ENCODE peak calls at places on chromosome 21, in five cellular contexts. One of them, this sample, is unnamed.

GRCh38 chr21:29477941-29478340 is 179.2 kb downstream of the BACH1 start:
- DNase-seq in spleen: no peak
- DNase-seq in GM12892: no peak
- DNase-seq in transverse colon: no peak
- DNase-seq in endothelial cell of umbilical vein: no peak
- DNase-seq in this sample: peak; percentile 17

GRCh38 chr21:26958792-26959191 is 8.1 kb downstream of the ADAMTS5 start:
- DNase-seq in GM12892: no peak
- DNase-seq in endothelial cell of umbilical vein: no peak
- DNase-seq in spleen: no peak
- DNase-seq in transverse colon: no peak
- DNase-seq in this sample: no peak

GRCh38 chr21:29155118-29155932 is 24.9 kb downstream of the MAP3K7CL start:
- DNase-seq in GM12892: no peak
- DNase-seq in endothelial cell of umbilical vein: peak; percentile 22
- DNase-seq in spleen: no peak
- DNase-seq in transverse colon: no peak
- DNase-seq in this sample: no peak

GRCh38 chr21:33975548-33976081 is 60.0 kb upstream of the ATP5PO start:
- DNase-seq in spleen: no peak
- DNase-seq in transverse colon: peak; percentile 25
- DNase-seq in GM12892: peak; percentile 55
- DNase-seq in endothelial cell of umbilical vein: no peak
- DNase-seq in this sample: peak; percentile 82

GRCh38 chr21:30613836-30614235 is at the start of gene KRTAP6-1:
- DNase-seq in spleen: no peak
- DNase-seq in transverse colon: no peak
- DNase-seq in GM12892: no peak
- DNase-seq in endothelial cell of umbilical vein: no peak
- DNase-seq in this sample: no peak

GRCh38 chr21:46189213-46189958 is 5.1 kb upstream of the SPATC1L start:
- DNase-seq in transverse colon: no peak
- DNase-seq in GM12892: peak; percentile 13
- DNase-seq in spleen: no peak
- DNase-seq in endothelial cell of umbilical vein: peak; percentile 14
- DNase-seq in this sample: no peak

GRCh38 chr21:22791986-22792560 is 1793.9 kb downstream of the NCAM2 start:
- DNase-seq in endothelial cell of umbilical vein: peak; percentile 77
- DNase-seq in GM12892: no peak
- DNase-seq in transverse colon: no peak
- DNase-seq in spleen: no peak
- DNase-seq in this sample: peak; percentile 6

GRCh38 chr21:39616373-39616772 is 3.6 kb downstream of the B3GALT5 start:
- DNase-seq in transverse colon: no peak
- DNase-seq in spleen: no peak
- DNase-seq in endothelial cell of umbilical vein: no peak
- DNase-seq in GM12892: no peak
- DNase-seq in this sample: no peak

GRCh38 chr21:39386194-39386593 is 37.3 kb upstream of the HMGN1 start:
- DNase-seq in spleen: peak; percentile 79
- DNase-seq in transverse colon: no peak
- DNase-seq in endothelial cell of umbilical vein: no peak
- DNase-seq in GM12892: no peak
- DNase-seq in this sample: no peak

GRCh38 chr21:35316933-35317332 is 267.8 kb upstream of the RUNX1 start:
- DNase-seq in transverse colon: no peak
- DNase-seq in endothelial cell of umbilical vein: no peak
- DNase-seq in spleen: no peak
- DNase-seq in GM12892: no peak
- DNase-seq in this sample: no peak

GRCh38 chr21:34983680-34984086 is 65.4 kb downstream of the RUNX1 start:
- DNase-seq in endothelial cell of umbilical vein: peak; percentile 40
- DNase-seq in transverse colon: no peak
- DNase-seq in GM12892: no peak
- DNase-seq in spleen: no peak
- DNase-seq in this sample: no peak

GRCh38 chr21:17497345-17497744 is 15.5 kb upstream of the CXADR start:
- DNase-seq in GM12892: no peak
- DNase-seq in spleen: no peak
- DNase-seq in endothelial cell of umbilical vein: no peak
- DNase-seq in transverse colon: no peak
- DNase-seq in this sample: no peak

GRCh38 chr21:17819878-17820232 is 699 bp upstream of the C21orf91 start:
- DNase-seq in spleen: no peak
- DNase-seq in endothelial cell of umbilical vein: no peak
- DNase-seq in GM12892: peak; percentile 12
- DNase-seq in transverse colon: no peak
- DNase-seq in this sample: peak; percentile 37

GRCh38 chr21:44805226-44805625 is 3.6 kb upstream of the UBE2G2 start:
- DNase-seq in endothelial cell of umbilical vein: no peak
- DNase-seq in GM12892: no peak
- DNase-seq in spleen: no peak
- DNase-seq in transverse colon: no peak
- DNase-seq in this sample: no peak
- TF ChIP-seq POLR2AphosphoS5 in endothelial cell of umbilical vein: no peak
- TF ChIP-seq POLR2AphosphoS5 in GM12892: no peak
- TF ChIP-seq POLR2AphosphoS5 in spleen: no peak
- TF ChIP-seq POLR2AphosphoS5 in transverse colon: no peak
- TF ChIP-seq POLR2AphosphoS5 in this sample: no peak

DNA sequence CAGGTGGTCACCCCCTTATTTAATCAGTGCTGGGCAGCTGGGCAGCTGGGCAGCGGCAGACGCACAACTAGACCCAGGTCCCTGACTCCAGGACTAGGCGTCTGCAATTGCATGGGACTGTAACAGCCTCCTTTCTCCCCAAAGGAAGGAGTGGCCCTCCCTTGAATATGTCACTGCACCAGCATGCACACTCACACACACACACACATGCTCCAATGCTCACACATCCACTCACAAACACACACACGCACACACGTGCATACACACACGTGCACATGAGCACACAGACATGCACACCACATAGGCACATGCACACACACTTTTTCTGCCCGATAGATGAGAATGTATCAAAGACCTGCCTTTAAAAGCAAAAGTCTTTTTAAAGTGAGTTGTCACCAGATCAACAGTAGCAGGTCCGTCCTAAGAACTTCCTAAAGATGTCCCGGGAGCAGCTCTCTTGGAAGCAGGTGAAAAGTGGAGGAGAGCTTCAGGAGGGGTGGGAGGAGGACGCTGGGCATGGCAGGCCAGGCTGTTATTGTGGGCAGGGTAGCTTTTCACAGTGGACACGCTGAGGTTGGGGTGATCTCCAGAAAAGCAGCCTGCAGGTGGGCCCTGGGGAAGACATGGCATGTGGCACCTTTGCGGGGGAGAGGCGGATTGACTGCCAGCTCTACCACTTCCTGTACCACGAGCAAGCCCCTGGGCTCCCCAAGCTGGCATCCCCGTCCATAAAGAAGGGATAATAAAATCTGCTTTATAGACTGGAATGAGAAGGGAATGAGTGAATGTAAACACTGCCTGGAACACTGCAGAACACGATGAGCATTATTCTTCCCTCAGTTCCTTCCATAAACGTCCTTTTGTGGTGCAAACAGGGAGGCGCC is 1.7 kb downstream of the PDE9A start:
- DNase-seq in GM12892: no peak
- DNase-seq in transverse colon: peak; percentile 65
- DNase-seq in spleen: no peak
- DNase-seq in endothelial cell of umbilical vein: no peak
- DNase-seq in this sample: no peak
- TF ChIP-seq POLR2AphosphoS5 in GM12892: no peak
- TF ChIP-seq POLR2AphosphoS5 in transverse colon: peak; percentile 28
- TF ChIP-seq POLR2AphosphoS5 in spleen: no peak
- TF ChIP-seq POLR2AphosphoS5 in endothelial cell of umbilical vein: no peak
- TF ChIP-seq POLR2AphosphoS5 in this sample: no peak

GRCh38 chr21:24310780-24311179 is 1296.5 kb downstream of the MRPL39 start:
- DNase-seq in endothelial cell of umbilical vein: no peak
- DNase-seq in GM12892: no peak
- DNase-seq in spleen: no peak
- DNase-seq in transverse colon: no peak
- DNase-seq in this sample: no peak
- TF ChIP-seq POLR2AphosphoS5 in endothelial cell of umbilical vein: no peak
- TF ChIP-seq POLR2AphosphoS5 in GM12892: no peak
- TF ChIP-seq POLR2AphosphoS5 in spleen: no peak
- TF ChIP-seq POLR2AphosphoS5 in transverse colon: no peak
- TF ChIP-seq POLR2AphosphoS5 in this sample: no peak

GRCh38 chr21:21096956-21097355 is 98.7 kb downstream of the NCAM2 start:
- DNase-seq in GM12892: no peak
- DNase-seq in spleen: no peak
- DNase-seq in transverse colon: no peak
- DNase-seq in endothelial cell of umbilical vein: no peak
- DNase-seq in this sample: no peak
- TF ChIP-seq POLR2AphosphoS5 in GM12892: no peak
- TF ChIP-seq POLR2AphosphoS5 in spleen: no peak
- TF ChIP-seq POLR2AphosphoS5 in transverse colon: no peak
- TF ChIP-seq POLR2AphosphoS5 in endothelial cell of umbilical vein: no peak
- TF ChIP-seq POLR2AphosphoS5 in this sample: no peak

DNA sequence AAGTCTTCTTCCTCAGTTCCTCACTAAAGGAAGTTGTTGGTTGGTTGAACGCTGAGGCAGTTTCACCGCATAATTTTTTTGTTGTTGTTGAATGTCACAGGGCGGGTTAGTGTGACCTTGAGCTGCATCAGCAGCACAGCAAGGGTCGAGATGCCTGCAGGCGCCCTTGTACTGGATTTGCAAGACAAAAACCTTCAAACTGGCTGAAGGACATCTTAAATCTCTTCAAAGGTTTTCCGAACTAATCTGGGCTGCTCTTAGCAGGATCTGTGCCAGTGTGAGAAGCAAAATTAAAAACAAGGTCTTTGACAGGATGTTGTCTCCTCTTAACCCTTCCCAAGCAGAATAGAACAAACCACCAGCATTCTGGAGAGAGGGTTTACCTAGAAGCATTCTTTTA is 59.4 kb downstream of the NRIP1 start:
- DNase-seq in spleen: peak; percentile 75
- DNase-seq in transverse colon: no peak
- DNase-seq in endothelial cell of umbilical vein: peak; percentile 22
- DNase-seq in GM12892: no peak
- DNase-seq in this sample: no peak
- TF ChIP-seq POLR2AphosphoS5 in spleen: no peak
- TF ChIP-seq POLR2AphosphoS5 in transverse colon: no peak
- TF ChIP-seq POLR2AphosphoS5 in endothelial cell of umbilical vein: no peak
- TF ChIP-seq POLR2AphosphoS5 in GM12892: no peak
- TF ChIP-seq POLR2AphosphoS5 in this sample: no peak

This sample was measured in HL-60.